ENCODE peak calls at places on chromosomes 1 and 21, in five cellular contexts. X is stimulated activated CD4-positive, alpha-beta T cell treated with anti-CD3 and anti-CD28 coated beads, TNF-alpha, amount 100 ng/mL, for 48 hours; J is fibroblast of lung; M is NCI-H1930; V is IMR-90. Z is an unnamed sample.

GRCh38 chr1:222021124-222021523 is 279.2 kb upstream of the DUSP10 start:
- DNase-seq in X (no peak), M (no peak), J (no peak), V (no peak), Z (no peak)

GRCh38 chr1:43789604-43790288 is 82.4 kb downstream of the ST3GAL3 start:
- DNase-seq in V (no peak), M (no peak), X (no peak), J (no peak), Z (no peak)

GRCh38 chr1:172040466-172040865 is 199.2 kb downstream of the DNM3 start:
- DNase-seq in J (no peak), X (no peak), M (no peak), V (peak; percentile 58), Z (peak; percentile 65)

GRCh38 chr1:184691719-184692324 is 62.8 kb downstream of the EDEM3 start:
- DNase-seq in M (no peak), V (peak; percentile 68), X (no peak), J (peak; percentile 72), Z (peak; percentile 53)

GRCh38 chr1:52402860-52403240 is 1.4 kb downstream of the ORC1 start:
- DNase-seq in X (no peak), M (no peak), V (no peak), J (no peak), Z (no peak)

GRCh38 chr1:7258622-7259135 is 473.4 kb downstream of the CAMTA1 start:
- DNase-seq in M (no peak), V (no peak), X (no peak), J (no peak), Z (no peak)

GRCh38 chr1:248316796-248317195 is 7.6 kb downstream of the OR2M7 start:
- DNase-seq in V (no peak), X (no peak), M (no peak), J (no peak), Z (no peak)

GRCh38 chr1:2925291-2925690 is 96.0 kb upstream of the ACTRT2 start:
- DNase-seq in X (no peak), M (no peak), V (no peak), J (no peak), Z (no peak)

GRCh38 chr1:42957880-42958487 is 684 bp downstream of the SLC2A1 start:
- DNase-seq in J (peak; percentile 38), X (peak; percentile 71), V (peak; percentile 40), M (peak; percentile 33), Z (no peak)

GRCh38 chr1:21338568-21339401 is 48.5 kb upstream of the ECE1 start:
- DNase-seq in M (peak; percentile 60), X (no peak), J (peak; percentile 97), V (peak; percentile 93), Z (peak; percentile 93)

GRCh38 chr1:160129046-160129445 is 13.5 kb downstream of the ATP1A2 start:
- DNase-seq in J (no peak), X (no peak), V (peak; percentile 38), M (no peak), Z (no peak)

GRCh38 chr1:192522673-192523072 is 52.9 kb upstream of the RGS1 start:
- DNase-seq in X (no peak), M (no peak), J (no peak), V (no peak), Z (no peak)

GRCh38 chr1:173392895-173393654 is 84.1 kb upstream of the PRDX6 start:
- DNase-seq in J (peak; percentile 89), X (no peak), V (peak; percentile 90), M (no peak), Z (peak; percentile 57)

GRCh38 chr1:210250665-210250997 is 18.0 kb downstream of the SERTAD4 start:
- DNase-seq in X (no peak), V (no peak), M (peak; percentile 8), J (no peak), Z (peak; percentile 41)

GRCh38 chr21:25639922-25640670 is 1.0 kb downstream of the JAM2 start:
- DNase-seq in V (no peak), M (peak; percentile 42), J (no peak), X (no peak), Z (no peak)

GRCh38 chr21:38365521-38365920 is 108.7 kb downstream of the KCNJ15 start:
- DNase-seq in M (no peak), V (no peak), J (no peak), X (no peak), Z (no peak)